ENCODE peak calls at places on chromosomes 12 and 14, in nine cellular contexts. O, B, F, E, X, D, Z, T and N are unnamed samples.

GRCh38 chr12:118052324-118053070 is 8.5 kb downstream of the WSB2 start:
- DNase-seq in Z (no peak), F (peak), B (peak), E (peak), O (peak), X (peak), D (no peak), T (peak), N (no peak)

GRCh38 chr12:94282675-94283074 is 134.3 kb downstream of the PLXNC1 start:
- DNase-seq in E (no peak), F (no peak), X (no peak), B (no peak), O (no peak), Z (no peak), T (no peak), D (no peak), N (no peak)

GRCh38 chr12:2490746-2491145 is 304.0 kb upstream of the FKBP4 start:
- DNase-seq in F (no peak), B (no peak), Z (no peak), O (no peak), T (no peak), E (no peak), D (peak), X (no peak), N (no peak)

GRCh38 chr14:59134307-59134706 is 54.2 kb upstream of the DAAM1 start:
- DNase-seq in E (no peak), Z (no peak), T (no peak), D (no peak), B (no peak), O (no peak), X (no peak), F (no peak), N (no peak)

GRCh38 chr12:27547592-27547991 is 23.6 kb downstream of the PPFIBP1 start:
- DNase-seq in D (no peak), E (no peak), T (no peak), X (no peak), B (no peak), F (no peak), O (no peak), Z (no peak), N (no peak)

GRCh38 chr12:26701604-26702215 is 131.3 kb downstream of the ITPR2 start:
- DNase-seq in T (no peak), D (peak), O (peak), E (peak), Z (peak), F (peak), X (peak), B (no peak), N (no peak)

GRCh38 chr12:42961395-42961794 is 371.8 kb upstream of the PRICKLE1 start:
- DNase-seq in F (no peak), Z (no peak), T (no peak), X (peak), D (no peak), B (no peak), E (peak), O (peak), N (no peak)

GRCh38 chr12:94832105-94832504 is 171.4 kb downstream of the NDUFA12 start:
- DNase-seq in E (no peak), B (no peak), Z (no peak), D (no peak), T (no peak), O (no peak), F (no peak), X (no peak), N (no peak)

GRCh38 chr12:62841841-62842240 is 93.1 kb downstream of the PPM1H start:
- DNase-seq in Z (no peak), O (no peak), T (no peak), D (no peak), X (no peak), F (no peak), E (no peak), B (peak), N (no peak)

GRCh38 chr12:92538970-92539749 is 163.6 kb upstream of the PLEKHG7 start:
- DNase-seq in F (no peak), O (peak), B (peak), D (no peak), T (no peak), E (peak), X (peak), Z (no peak), N (no peak)

GRCh38 chr14:30874999-30875787 is 834 bp downstream of the COCH start:
- DNase-seq in T (no peak), E (peak), D (no peak), F (no peak), Z (no peak), O (peak), B (no peak), X (no peak), N (peak)

GRCh38 chr14:42222924-42223471 is 616.3 kb downstream of the LRFN5 start:
- DNase-seq in Z (peak), O (peak), B (peak), T (no peak), F (no peak), E (peak), D (peak), X (peak), N (peak)

GRCh38 chr12:113049976-113050742 is 6.4 kb upstream of the DTX1 start:
- DNase-seq in B (no peak), Z (no peak), D (no peak), E (no peak), O (peak), T (no peak), X (no peak), F (no peak), N (no peak)

GRCh38 chr14:92982941-92983340 is 60.0 kb downstream of the CHGA start:
- DNase-seq in D (no peak), F (no peak), T (no peak), Z (no peak), E (no peak), B (no peak), X (no peak), O (peak), N (no peak)

GRCh38 chr12:16458521-16459078 is 111.2 kb downstream of the MGST1 start:
- DNase-seq in F (no peak), X (no peak), E (no peak), O (no peak), Z (no peak), T (no peak), B (no peak), D (no peak), N (no peak)

GRCh38 chr12:2083008-2083407 is 30.2 kb downstream of the CACNA1C start:
- DNase-seq in E (no peak), X (peak), Z (peak), O (no peak), F (no peak), T (no peak), B (no peak), D (no peak), N (no peak)

GRCh38 chr12:102503056-102503681 is 22.8 kb upstream of the IGF1 start:
- DNase-seq in Z (no peak), X (no peak), B (no peak), D (no peak), F (no peak), T (no peak), E (no peak), O (no peak), N (no peak)

GRCh38 chr12:49632986-49633702 is 9.8 kb downstream of the PRPF40B start:
- DNase-seq in E (no peak), Z (no peak), O (no peak), D (no peak), T (no peak), X (no peak), B (no peak), F (no peak), N (no peak)

GRCh38 chr12:123063535-123063934 is 83.1 kb downstream of the ARL6IP4 start:
- DNase-seq in D (no peak), O (no peak), Z (peak), T (no peak), F (no peak), B (no peak), X (peak), E (peak), N (peak)

GRCh38 chr12:69131073-69131472 is 108.3 kb upstream of the CPSF6 start:
- DNase-seq in T (no peak), O (no peak), B (no peak), X (no peak), D (no peak), Z (no peak), F (no peak), E (no peak), N (no peak)

GRCh38 chr12:197911-198695 is 15.9 kb downstream of the SLC6A12 start:
- DNase-seq in B (no peak), E (no peak), Z (no peak), O (no peak), D (no peak), X (no peak), F (no peak), T (no peak), N (no peak)

GRCh38 chr12:11477110-11477509 is 81.7 kb upstream of the PRB2 start:
- DNase-seq in X (no peak), D (no peak), Z (no peak), E (no peak), B (no peak), O (no peak), F (no peak), T (no peak), N (no peak)

GRCh38 chr12:111413442-111414086 is 7.8 kb downstream of the SH2B3 start:
- DNase-seq in D (no peak), B (peak), O (peak), Z (no peak), X (peak), F (no peak), E (no peak), T (no peak), N (peak)

GRCh38 chr14:91310620-91311283 is 66.2 kb upstream of the GPR68 start:
- DNase-seq in B (no peak), T (no peak), X (no peak), D (no peak), F (no peak), E (no peak), O (no peak), Z (no peak), N (no peak)

GRCh38 chr14:60681271-60681670 is 32.0 kb upstream of the SIX1 start:
- DNase-seq in B (no peak), T (no peak), O (no peak), D (no peak), F (no peak), X (no peak), E (no peak), Z (no peak), N (no peak)

GRCh38 chr14:91317381-91318313 is 73.1 kb upstream of the GPR68 start:
- DNase-seq in B (peak), E (no peak), X (no peak), O (peak), T (peak), F (no peak), D (no peak), Z (no peak), N (no peak)

GRCh38 chr12:80632835-80633234 is 74.6 kb upstream of the MYF6 start:
- DNase-seq in F (no peak), T (peak), B (no peak), O (peak), X (no peak), D (no peak), E (peak), Z (no peak), N (peak)

GRCh38 chr12:125634813-125635212 is 569.6 kb downstream of the AACS start:
- DNase-seq in T (no peak), Z (no peak), D (no peak), X (no peak), F (no peak), B (no peak), O (no peak), E (no peak), N (no peak)

GRCh38 chr12:3161861-3162260 is 84.7 kb downstream of the TSPAN9 start:
- DNase-seq in T (no peak), E (no peak), D (no peak), Z (no peak), F (no peak), X (no peak), O (no peak), B (no peak), N (no peak)

GRCh38 chr12:131002271-131002670 is 48.6 kb downstream of the ADGRD1 start:
- DNase-seq in T (peak), X (no peak), Z (no peak), E (no peak), O (no peak), D (no peak), B (no peak), F (no peak), N (no peak)

GRCh38 chr12:79659961-79660431 is 30.8 kb downstream of the PAWR start:
- DNase-seq in O (no peak), T (no peak), E (peak), X (peak), D (no peak), F (no peak), B (no peak), Z (no peak), N (no peak)